ENCODE peak calls at places on chromosomes 6 and 20, in eight cellular contexts. One of them, this sample, is unnamed.

GRCh38 chr6:168017629-168018028 is 20.2 kb downstream of the KIF25 start:
- DNase-seq in heart left ventricle: no peak
- DNase-seq in adrenal gland: no peak
- DNase-seq in stomach: no peak
- DNase-seq in body of pancreas: no peak
- DNase-seq in transverse colon: no peak
- DNase-seq in NB4: no peak
- DNase-seq in ovary: no peak
- DNase-seq in this sample: no peak

GRCh38 chr20:53079483-53079810 is 107.3 kb downstream of the TSHZ2 start:
- DNase-seq in heart left ventricle: no peak
- DNase-seq in adrenal gland: no peak
- DNase-seq in stomach: no peak
- DNase-seq in body of pancreas: no peak
- DNase-seq in transverse colon: no peak
- DNase-seq in NB4: no peak
- DNase-seq in ovary: no peak
- DNase-seq in this sample: no peak

GRCh38 chr20:51022803-51023616 is at the start of gene KCNG1:
- DNase-seq in heart left ventricle: peak
- DNase-seq in adrenal gland: peak
- DNase-seq in stomach: peak
- DNase-seq in body of pancreas: peak
- DNase-seq in transverse colon: peak
- DNase-seq in NB4: peak
- DNase-seq in ovary: no peak
- DNase-seq in this sample: peak

GRCh38 chr6:1535295-1535694 is 74.4 kb upstream of the FOXC1 start:
- DNase-seq in heart left ventricle: no peak
- DNase-seq in adrenal gland: no peak
- DNase-seq in stomach: no peak
- DNase-seq in body of pancreas: no peak
- DNase-seq in transverse colon: no peak
- DNase-seq in NB4: no peak
- DNase-seq in ovary: no peak
- DNase-seq in this sample: no peak

GRCh38 chr6:39923394-39923793 is 10.9 kb downstream of the MOCS1 start:
- DNase-seq in heart left ventricle: peak
- DNase-seq in adrenal gland: peak
- DNase-seq in stomach: peak
- DNase-seq in body of pancreas: peak
- DNase-seq in transverse colon: peak
- DNase-seq in NB4: no peak
- DNase-seq in ovary: no peak
- DNase-seq in this sample: no peak

GRCh38 chr20:37314617-37315292 is 25.3 kb downstream of the MANBAL start:
- DNase-seq in heart left ventricle: no peak
- DNase-seq in adrenal gland: no peak
- DNase-seq in stomach: no peak
- DNase-seq in body of pancreas: no peak
- DNase-seq in transverse colon: no peak
- DNase-seq in NB4: no peak
- DNase-seq in ovary: peak
- DNase-seq in this sample: peak

GRCh38 chr6:153956807-153957206 is 82.2 kb upstream of the OPRM1 start:
- DNase-seq in heart left ventricle: no peak
- DNase-seq in adrenal gland: no peak
- DNase-seq in stomach: no peak
- DNase-seq in body of pancreas: no peak
- DNase-seq in transverse colon: no peak
- DNase-seq in NB4: no peak
- DNase-seq in ovary: no peak
- DNase-seq in this sample: no peak

GRCh38 chr20:63697868-63698545 is 1.6 kb downstream of the TNFRSF6B start:
- DNase-seq in heart left ventricle: no peak
- DNase-seq in adrenal gland: no peak
- DNase-seq in stomach: no peak
- DNase-seq in body of pancreas: peak
- DNase-seq in transverse colon: peak
- DNase-seq in NB4: no peak
- DNase-seq in ovary: no peak
- DNase-seq in this sample: no peak

GRCh38 chr20:17680128-17680835 is 1.8 kb downstream of the RRBP1 start:
- DNase-seq in heart left ventricle: peak
- DNase-seq in adrenal gland: peak
- DNase-seq in stomach: peak
- DNase-seq in body of pancreas: peak
- DNase-seq in transverse colon: peak
- DNase-seq in NB4: peak
- DNase-seq in ovary: peak
- DNase-seq in this sample: no peak

GRCh38 chr20:43448748-43449535 is 8.8 kb upstream of the SRSF6 start:
- DNase-seq in heart left ventricle: no peak
- DNase-seq in adrenal gland: no peak
- DNase-seq in stomach: peak
- DNase-seq in body of pancreas: peak
- DNase-seq in transverse colon: peak
- DNase-seq in NB4: peak
- DNase-seq in ovary: no peak
- DNase-seq in this sample: peak

GRCh38 chr20:34949120-34949519 is 6.5 kb downstream of the GSS start:
- DNase-seq in heart left ventricle: no peak
- DNase-seq in adrenal gland: no peak
- DNase-seq in stomach: no peak
- DNase-seq in body of pancreas: no peak
- DNase-seq in transverse colon: peak
- DNase-seq in NB4: no peak
- DNase-seq in ovary: no peak
- DNase-seq in this sample: peak

GRCh38 chr6:133132092-133132491 is 109.1 kb upstream of the EYA4 start:
- DNase-seq in heart left ventricle: no peak
- DNase-seq in adrenal gland: no peak
- DNase-seq in stomach: no peak
- DNase-seq in body of pancreas: no peak
- DNase-seq in transverse colon: no peak
- DNase-seq in NB4: no peak
- DNase-seq in ovary: no peak
- DNase-seq in this sample: no peak

GRCh38 chr6:15026832-15027231 is 219.0 kb upstream of the JARID2 start:
- DNase-seq in heart left ventricle: no peak
- DNase-seq in adrenal gland: no peak
- DNase-seq in stomach: peak
- DNase-seq in body of pancreas: peak
- DNase-seq in transverse colon: no peak
- DNase-seq in NB4: no peak
- DNase-seq in ovary: no peak
- DNase-seq in this sample: no peak

GRCh38 chr20:64056889-64057627 is 5.9 kb upstream of the TCEA2 start:
- DNase-seq in heart left ventricle: no peak
- DNase-seq in adrenal gland: no peak
- DNase-seq in stomach: no peak
- DNase-seq in body of pancreas: no peak
- DNase-seq in transverse colon: no peak
- DNase-seq in NB4: no peak
- DNase-seq in ovary: no peak
- DNase-seq in this sample: no peak

GRCh38 chr20:38043512-38044300 is 10.2 kb downstream of the RPRD1B start:
- DNase-seq in heart left ventricle: no peak
- DNase-seq in adrenal gland: peak
- DNase-seq in stomach: no peak
- DNase-seq in body of pancreas: no peak
- DNase-seq in transverse colon: no peak
- DNase-seq in NB4: peak
- DNase-seq in ovary: no peak
- DNase-seq in this sample: no peak

GRCh38 chr6:146785001-146785585 is 186.3 kb downstream of the ADGB start:
- DNase-seq in heart left ventricle: no peak
- DNase-seq in adrenal gland: no peak
- DNase-seq in stomach: no peak
- DNase-seq in body of pancreas: peak
- DNase-seq in transverse colon: no peak
- DNase-seq in NB4: peak
- DNase-seq in ovary: no peak
- DNase-seq in this sample: peak

GRCh38 chr6:140436023-140436811 is 1061.8 kb upstream of the CITED2 start:
- DNase-seq in heart left ventricle: no peak
- DNase-seq in adrenal gland: no peak
- DNase-seq in stomach: no peak
- DNase-seq in body of pancreas: no peak
- DNase-seq in transverse colon: no peak
- DNase-seq in NB4: no peak
- DNase-seq in ovary: no peak
- DNase-seq in this sample: no peak

GRCh38 chr6:74731204-74731603 is 474.6 kb downstream of the COL12A1 start:
- DNase-seq in heart left ventricle: no peak
- DNase-seq in adrenal gland: no peak
- DNase-seq in stomach: no peak
- DNase-seq in body of pancreas: no peak
- DNase-seq in transverse colon: no peak
- DNase-seq in NB4: no peak
- DNase-seq in ovary: no peak
- DNase-seq in this sample: no peak

GRCh38 chr6:148892247-148892646 is 145.4 kb downstream of the UST start:
- DNase-seq in heart left ventricle: no peak
- DNase-seq in adrenal gland: no peak
- DNase-seq in stomach: no peak
- DNase-seq in body of pancreas: no peak
- DNase-seq in transverse colon: no peak
- DNase-seq in NB4: no peak
- DNase-seq in ovary: no peak
- DNase-seq in this sample: no peak

GRCh38 chr6:133756046-133756445 is 132.9 kb upstream of the TCF21 start:
- DNase-seq in heart left ventricle: no peak
- DNase-seq in adrenal gland: no peak
- DNase-seq in stomach: no peak
- DNase-seq in body of pancreas: no peak
- DNase-seq in transverse colon: no peak
- DNase-seq in NB4: no peak
- DNase-seq in ovary: no peak
- DNase-seq in this sample: no peak

GRCh38 chr6:21067521-21067920 is 526.0 kb upstream of the SOX4 start:
- DNase-seq in heart left ventricle: no peak
- DNase-seq in adrenal gland: no peak
- DNase-seq in stomach: no peak
- DNase-seq in body of pancreas: no peak
- DNase-seq in transverse colon: no peak
- DNase-seq in NB4: peak
- DNase-seq in ovary: no peak
- DNase-seq in this sample: no peak
- TF ChIP-seq POLR2A in heart left ventricle: no peak
- TF ChIP-seq POLR2A in adrenal gland: no peak
- TF ChIP-seq POLR2A in stomach: no peak
- TF ChIP-seq POLR2A in body of pancreas: no peak
- TF ChIP-seq POLR2A in transverse colon: no peak
- TF ChIP-seq POLR2A in NB4: no peak
- TF ChIP-seq POLR2A in ovary: no peak
- TF ChIP-seq POLR2A in this sample: no peak

DNA sequence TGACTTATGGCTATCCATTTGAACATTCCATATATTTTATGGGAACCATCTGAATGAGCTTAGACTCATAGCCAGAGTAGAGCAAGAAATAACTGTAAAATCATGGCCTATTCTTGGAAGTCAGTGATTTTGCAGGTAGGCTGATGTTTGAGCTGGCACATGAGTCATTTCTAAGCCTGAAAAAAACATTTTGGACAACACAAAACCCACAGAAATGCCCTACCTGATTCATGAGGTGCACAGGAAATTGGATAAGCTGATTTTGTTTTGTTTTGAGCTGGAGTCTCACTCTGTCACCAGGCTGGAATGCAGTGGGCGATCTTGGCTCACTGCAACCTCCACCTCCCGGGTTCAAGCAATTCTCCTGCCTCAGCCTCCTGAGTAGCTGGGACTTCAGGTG is 443.0 kb downstream of the PKHD1 start:
- DNase-seq in heart left ventricle: no peak
- DNase-seq in adrenal gland: no peak
- DNase-seq in stomach: no peak
- DNase-seq in body of pancreas: no peak
- DNase-seq in transverse colon: no peak
- DNase-seq in NB4: no peak
- DNase-seq in ovary: no peak
- DNase-seq in this sample: no peak
- TF ChIP-seq POLR2A in heart left ventricle: no peak
- TF ChIP-seq POLR2A in adrenal gland: no peak
- TF ChIP-seq POLR2A in stomach: no peak
- TF ChIP-seq POLR2A in body of pancreas: no peak
- TF ChIP-seq POLR2A in transverse colon: no peak
- TF ChIP-seq POLR2A in NB4: no peak
- TF ChIP-seq POLR2A in ovary: no peak
- TF ChIP-seq POLR2A in this sample: no peak

DNA sequence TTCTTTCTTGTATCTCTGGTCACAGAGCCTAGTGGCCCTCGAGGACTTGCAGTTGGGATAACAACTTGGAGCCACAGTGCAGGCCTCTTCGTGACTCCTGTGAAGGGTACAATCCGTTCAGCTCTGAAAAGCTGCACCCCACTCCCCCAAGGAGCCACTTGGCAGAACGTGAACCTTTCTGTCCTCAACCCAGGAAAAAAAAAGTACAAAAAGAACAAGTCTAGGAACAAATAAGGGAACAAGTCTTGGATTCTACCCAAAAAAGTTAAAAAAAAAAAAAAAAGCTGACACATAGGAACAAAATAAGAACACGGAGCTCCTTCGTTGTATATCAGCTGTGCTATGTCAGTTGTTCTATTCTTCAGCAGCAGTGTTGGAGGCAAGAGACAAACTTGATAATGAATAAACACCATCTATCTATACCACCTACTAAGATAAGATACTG is 77.9 kb upstream of the TULP1 start:
- DNase-seq in heart left ventricle: no peak
- DNase-seq in adrenal gland: peak
- DNase-seq in stomach: no peak
- DNase-seq in body of pancreas: peak
- DNase-seq in transverse colon: peak
- DNase-seq in NB4: no peak
- DNase-seq in ovary: peak
- DNase-seq in this sample: no peak
- TF ChIP-seq POLR2A in heart left ventricle: no peak
- TF ChIP-seq POLR2A in adrenal gland: peak
- TF ChIP-seq POLR2A in stomach: no peak
- TF ChIP-seq POLR2A in body of pancreas: no peak
- TF ChIP-seq POLR2A in transverse colon: peak
- TF ChIP-seq POLR2A in NB4: no peak
- TF ChIP-seq POLR2A in ovary: no peak
- TF ChIP-seq POLR2A in this sample: no peak

GRCh38 chr6:121334299-121335104 is at the start of gene TBC1D32:
- DNase-seq in heart left ventricle: peak
- DNase-seq in adrenal gland: peak
- DNase-seq in stomach: peak
- DNase-seq in body of pancreas: peak
- DNase-seq in transverse colon: peak
- DNase-seq in NB4: peak
- DNase-seq in ovary: peak
- DNase-seq in this sample: peak
- TF ChIP-seq POLR2A in heart left ventricle: no peak
- TF ChIP-seq POLR2A in adrenal gland: peak
- TF ChIP-seq POLR2A in stomach: no peak
- TF ChIP-seq POLR2A in body of pancreas: peak
- TF ChIP-seq POLR2A in transverse colon: peak
- TF ChIP-seq POLR2A in NB4: peak
- TF ChIP-seq POLR2A in ovary: peak
- TF ChIP-seq POLR2A in this sample: peak

This sample was measured in erythroblast.